ENCODE peak calls at places on chromosomes 2 and 18, in seven cellular contexts. Y, T, X, H, E, L and S are unnamed samples. For H3K4me1, the result is how much of the 10 kb centered on the place peaks cover.

GRCh38 chr2:172995323-172996244 is 80.1 kb upstream of the MAP3K20 start:
- DNase-seq in H (no peak), E (peak), L (peak), Y (peak), X (no peak), T (no peak), S (peak)

GRCh38 chr2:233285921-233286320 is 21.7 kb upstream of the SAG start:
- DNase-seq in Y (no peak), H (no peak), T (no peak), L (no peak), X (no peak), E (no peak), S (no peak)

GRCh38 chr2:225466891-225467604 is 67.5 kb downstream of the NYAP2 start:
- DNase-seq in H (no peak), T (no peak), L (no peak), X (no peak), E (no peak), Y (no peak), S (no peak)

GRCh38 chr18:9109523-9109922 is 7.0 kb downstream of the NDUFV2 start:
- DNase-seq in L (peak), H (no peak), T (no peak), Y (no peak), X (no peak), E (no peak), S (no peak)

GRCh38 chr2:95043300-95043786 is 17.8 kb downstream of the MAL start:
- DNase-seq in T (peak), E (no peak), L (peak), H (peak), X (peak), Y (peak), S (no peak)

GRCh38 chr2:75055820-75056675 is 97.6 kb downstream of the POLE4 start:
- DNase-seq in L (no peak), Y (no peak), H (no peak), X (no peak), E (no peak), T (no peak), S (no peak)

GRCh38 chr2:69437751-69438154 is 518 bp upstream of the NFU1 start:
- DNase-seq in T (peak), Y (no peak), X (peak), E (peak), L (no peak), H (peak), S (peak)

GRCh38 chr2:85914525-85914881 is 25.7 kb upstream of the ST3GAL5 start:
- DNase-seq in Y (no peak), T (no peak), H (no peak), L (no peak), X (no peak), E (no peak), S (no peak)

DNA sequence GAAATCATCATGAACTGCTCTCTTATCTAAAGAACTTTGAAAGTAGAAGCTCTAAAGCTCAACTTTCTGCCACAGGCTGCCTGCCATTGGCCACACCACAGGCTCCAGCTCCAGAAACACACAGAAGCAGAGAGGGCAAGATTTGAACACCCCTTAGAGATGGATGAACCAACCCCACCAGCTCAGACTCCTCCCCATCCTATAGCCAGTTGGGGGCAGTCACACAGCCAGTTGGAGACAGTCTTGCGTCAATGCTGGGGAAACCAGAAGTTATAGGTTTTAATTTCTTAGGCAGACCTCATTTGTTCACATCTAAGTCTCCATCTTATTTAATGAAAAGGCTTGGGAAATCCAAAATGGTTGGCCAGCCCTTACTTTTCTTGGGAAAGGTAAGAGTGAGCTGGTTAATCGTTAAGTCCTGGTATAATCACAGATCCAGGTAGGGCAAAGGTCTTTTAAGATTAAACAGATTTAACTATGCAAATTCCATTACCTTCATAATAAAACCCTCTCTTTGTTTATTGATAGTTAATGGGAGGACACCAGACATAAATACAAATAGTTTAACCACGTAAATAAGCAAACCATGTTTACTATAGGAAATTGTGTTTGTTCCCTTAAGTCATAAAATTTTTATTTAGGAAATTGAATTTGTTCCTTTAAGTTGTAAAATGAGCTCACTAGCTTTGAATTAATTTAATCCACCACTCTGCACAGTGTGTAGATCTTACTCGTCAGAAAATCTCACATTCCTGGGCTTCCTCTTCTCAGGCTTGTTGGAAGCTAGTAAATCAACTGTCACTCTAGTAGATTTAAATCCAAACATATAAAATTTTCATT is 28.0 kb downstream of the MRO start:
- DNase-seq in L (no peak), H (no peak), Y (no peak), T (no peak), E (no peak), X (no peak), S (no peak)
- TF ChIP-seq CTCF in L (no peak), H (no peak), Y (no peak), T (no peak), E (no peak), X (no peak), S (no peak)

GRCh38 chr2:25257931-25258771 is 83.6 kb downstream of the DNMT3A start:
- DNase-seq in E (no peak), Y (no peak), T (no peak), X (no peak), H (no peak), L (no peak), S (no peak)
- H3K4me3 ChIP-seq in E (no peak), Y (no peak), T (no peak), X (no peak), H (no peak), L (no peak), S (no peak)

GRCh38 chr2:88613921-88614320 is 13.3 kb downstream of the EIF2AK3 start:
- DNase-seq in H (no peak), E (no peak), Y (no peak), T (no peak), L (no peak), X (no peak), S (no peak)
- H3K4me1 ChIP-seq in H (under half), E (under half), Y (under half), T (under half), L (under half), X (under half), S (under half)

GRCh38 chr2:2104331-2104730 is 226.7 kb downstream of the MYT1L start:
- DNase-seq in Y (no peak), L (no peak), T (no peak), E (no peak), X (no peak), H (no peak), S (no peak)

GRCh38 chr2:2103320-2103719 is 227.8 kb downstream of the MYT1L start:
- DNase-seq in Y (no peak), H (no peak), L (no peak), E (no peak), X (no peak), T (no peak), S (no peak)

GRCh38 chr2:2102870-2103269 is 228.2 kb downstream of the MYT1L start:
- DNase-seq in Y (no peak), L (no peak), H (no peak), T (no peak), X (no peak), E (no peak), S (no peak)

GRCh38 chr2:2098458-2099167 is 232.5 kb downstream of the MYT1L start:
- DNase-seq in L (no peak), X (no peak), T (no peak), Y (no peak), H (no peak), E (no peak), S (no peak)

GRCh38 chr2:2101924-2102323 is 229.2 kb downstream of the MYT1L start:
- DNase-seq in X (no peak), Y (no peak), T (no peak), E (no peak), H (no peak), L (no peak), S (no peak)
- TF ChIP-seq CTCF in X (no peak), Y (peak), T (no peak), E (no peak), H (no peak), L (peak), S (no peak)

DNA sequence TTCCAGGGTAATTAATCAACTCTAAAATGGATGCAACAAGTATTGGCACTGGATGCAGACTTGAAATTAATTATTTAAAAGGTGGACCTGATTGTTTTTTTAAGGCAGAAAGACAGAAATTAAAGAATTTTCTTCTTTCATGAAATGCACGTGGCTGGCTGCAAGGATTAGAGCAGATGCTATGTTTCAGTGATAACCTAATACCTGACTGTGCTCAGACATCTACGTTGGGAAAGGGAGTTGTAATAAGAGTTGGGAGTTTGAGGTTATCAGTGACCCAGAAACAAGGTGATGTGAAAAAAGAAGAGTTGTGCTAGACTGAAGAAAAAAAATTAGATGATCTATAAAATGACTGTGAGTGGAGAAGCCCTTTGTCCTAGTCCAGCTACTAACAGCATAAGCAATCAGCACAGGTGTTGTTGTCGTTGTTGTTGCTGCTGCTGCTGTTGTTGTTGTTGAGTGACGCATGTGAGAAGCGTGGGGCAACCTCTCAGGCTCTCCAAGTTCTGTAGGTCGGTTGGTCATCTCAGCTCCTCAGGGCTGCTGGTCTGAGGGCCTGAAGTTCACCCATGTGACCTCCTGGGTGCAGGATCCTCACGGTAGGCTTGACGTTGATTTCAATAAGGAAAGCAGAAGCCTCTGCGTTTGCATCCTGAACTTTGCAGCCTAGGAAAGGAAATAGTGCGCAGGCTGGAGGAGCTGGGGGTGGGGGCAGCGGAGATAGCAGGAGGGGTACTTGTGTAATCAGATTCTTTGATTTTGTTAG is 7.6 kb downstream of the POU3F3 start:
- DNase-seq in L (no peak), Y (no peak), X (no peak), H (no peak), E (no peak), T (no peak), S (no peak)
- H3K4me3 ChIP-seq in L (no peak), Y (peak), X (no peak), H (no peak), E (no peak), T (no peak), S (no peak)

GRCh38 chr2:216575465-216575864 is 57.8 kb upstream of the IGFBP2 start:
- DNase-seq in L (no peak), X (no peak), E (no peak), H (no peak), T (no peak), Y (no peak), S (no peak)
- H3K4me1 ChIP-seq in L (under half), X (under half), E (under half), H (under half), T (under half), Y (under half), S (under half)

GRCh38 chr2:45192481-45192880 is 183.2 kb upstream of the SIX2 start:
- DNase-seq in H (no peak), E (no peak), Y (no peak), X (no peak), L (no peak), T (no peak), S (no peak)

GRCh38 chr2:45192991-45193390 is 183.7 kb upstream of the SIX2 start:
- DNase-seq in T (no peak), L (no peak), Y (no peak), H (no peak), X (no peak), E (no peak), S (no peak)

GRCh38 chr2:45191096-45191863 is 182.0 kb upstream of the SIX2 start:
- DNase-seq in H (no peak), L (peak), Y (no peak), E (no peak), X (no peak), T (no peak), S (no peak)

GRCh38 chr2:45191972-45192371 is 182.7 kb upstream of the SIX2 start:
- DNase-seq in H (no peak), E (no peak), T (no peak), L (peak), Y (peak), X (no peak), S (peak)

GRCh38 chr2:45190481-45190880 is 181.2 kb upstream of the SIX2 start:
- DNase-seq in L (peak), Y (no peak), X (no peak), E (no peak), T (no peak), H (no peak), S (no peak)
- TF ChIP-seq CTCF in L (no peak), Y (no peak), X (no peak), E (no peak), T (no peak), H (no peak), S (no peak)